ENCODE peak calls at places on chromosomes 2 and 18, in eight cellular contexts. D is A549, X is MM.1S, T is NB4, Y is testis, L is upper lobe of right lung, I is neural crest cell, E is left ventricle myocardium inferior. R is an unnamed sample.

GRCh38 chr2:127034056-127034455 is 72.9 kb downstream of the BIN1 start:
- DNase-seq in T (no peak), L (no peak), X (no peak), E (no peak), I (no peak), Y (no peak), D (no peak), R (no peak)

GRCh38 chr18:13934676-13935075 is 19.3 kb upstream of the MC2R start:
- DNase-seq in E (no peak), Y (no peak), X (no peak), L (no peak), I (no peak), D (no peak), T (no peak), R (no peak)

GRCh38 chr18:42477261-42477660 is 522.2 kb downstream of the PIK3C3 start:
- DNase-seq in I (no peak), T (no peak), X (no peak), Y (no peak), L (no peak), D (no peak), E (no peak), R (no peak)

GRCh38 chr2:58054264-58054663 is 7.7 kb downstream of the VRK2 start:
- DNase-seq in L (no peak), E (no peak), Y (no peak), D (no peak), X (no peak), T (peak), I (no peak), R (no peak)

GRCh38 chr2:45797451-45798230 is 146.2 kb downstream of the PRKCE start:
- DNase-seq in Y (no peak), L (no peak), T (no peak), X (no peak), D (no peak), I (no peak), E (no peak), R (no peak)

GRCh38 chr2:157839162-157839801 is 36.8 kb downstream of the ACVR1 start:
- DNase-seq in I (peak), T (no peak), D (no peak), L (no peak), E (no peak), Y (no peak), X (no peak), R (no peak)

GRCh38 chr18:31977270-31977872 is 34.4 kb upstream of the TRAPPC8 start:
- DNase-seq in L (no peak), E (no peak), T (peak), X (peak), I (peak), D (peak), Y (peak), R (no peak)

GRCh38 chr2:45776160-45776955 is 124.9 kb downstream of the PRKCE start:
- DNase-seq in X (no peak), L (no peak), E (no peak), I (no peak), T (no peak), Y (peak), D (no peak), R (no peak)

GRCh38 chr2:37629529-37629928 is 41.9 kb downstream of the CDC42EP3 start:
- DNase-seq in E (no peak), X (no peak), T (no peak), I (no peak), L (no peak), D (no peak), Y (no peak), R (no peak)

GRCh38 chr2:203175371-203175770 is 63.4 kb upstream of the CYP20A1 start:
- DNase-seq in X (no peak), L (no peak), Y (no peak), E (no peak), I (no peak), D (no peak), T (no peak), R (no peak)

GRCh38 chr2:32452338-32453064 is 95.7 kb downstream of the BIRC6 start:
- DNase-seq in I (no peak), X (no peak), Y (no peak), L (no peak), E (no peak), D (no peak), T (no peak), R (no peak)

GRCh38 chr2:128385365-128385764 is 66.7 kb upstream of the HS6ST1 start:
- DNase-seq in I (no peak), T (no peak), D (no peak), X (no peak), Y (no peak), L (no peak), E (no peak), R (no peak)

GRCh38 chr18:36942264-36942663 is 113.3 kb downstream of the KIAA1328 start:
- DNase-seq in D (peak), E (no peak), I (no peak), X (peak), Y (no peak), L (no peak), T (peak), R (no peak)

GRCh38 chr2:224085246-224085645 is 46.2 kb upstream of the SERPINE2 start:
- DNase-seq in L (no peak), I (no peak), D (peak), X (no peak), Y (no peak), E (no peak), T (no peak), R (no peak)

GRCh38 chr2:26414291-26414690 is 12.6 kb downstream of the DRC1 start:
- DNase-seq in T (no peak), L (no peak), Y (no peak), I (no peak), D (peak), X (no peak), E (no peak), R (no peak)

GRCh38 chr2:102297891-102298290 is 13.5 kb upstream of the IL1RL1 start:
- DNase-seq in E (no peak), Y (no peak), L (no peak), X (no peak), D (no peak), I (no peak), T (no peak), R (no peak)

GRCh38 chr2:134354611-134355010 is 100.7 kb downstream of the MGAT5 start:
- DNase-seq in Y (no peak), I (no peak), T (no peak), L (no peak), D (no peak), E (no peak), X (no peak), R (no peak)

GRCh38 chr2:79621252-79621651 is 108.4 kb downstream of the CTNNA2 start:
- DNase-seq in Y (no peak), L (no peak), E (no peak), X (no peak), T (no peak), D (no peak), I (no peak), R (no peak)

GRCh38 chr2:43458002-43458628 is 137.7 kb downstream of the THADA start:
- DNase-seq in T (no peak), E (no peak), I (no peak), X (no peak), Y (no peak), L (no peak), D (peak), R (no peak)

GRCh38 chr2:8059794-8060193 is 622.1 kb upstream of the ID2 start:
- DNase-seq in L (no peak), Y (no peak), E (no peak), T (no peak), I (no peak), D (no peak), X (no peak), R (no peak)

GRCh38 chr18:22408059-22408458 is 9.7 kb downstream of the CTAGE1 start:
- DNase-seq in X (no peak), D (no peak), Y (no peak), I (no peak), T (no peak), L (no peak), E (no peak), R (peak)
- TF ChIP-seq CTCF in X (no peak), D (no peak), Y (no peak), I (peak), T (no peak), L (peak), E (no peak), R (peak)

GRCh38 chr2:73964223-73964622 is 20.5 kb upstream of the TET3 start:
- DNase-seq in I (no peak), Y (no peak), X (no peak), D (no peak), T (no peak), L (no peak), E (no peak), R (no peak)

GRCh38 chr2:73965053-73965452 is 19.7 kb upstream of the TET3 start:
- DNase-seq in D (no peak), L (no peak), I (no peak), Y (no peak), E (no peak), T (no peak), X (no peak), R (no peak)

GRCh38 chr2:73961823-73962615 is 22.7 kb upstream of the TET3 start:
- DNase-seq in D (no peak), L (no peak), E (no peak), X (no peak), T (no peak), Y (no peak), I (no peak), R (no peak)

GRCh38 chr2:73962798-73963197 is 21.9 kb upstream of the TET3 start:
- DNase-seq in X (no peak), T (no peak), I (no peak), L (no peak), E (no peak), Y (no peak), D (no peak), R (no peak)

GRCh38 chr2:73963385-73964120 is 21.2 kb upstream of the TET3 start:
- DNase-seq in I (no peak), X (no peak), L (no peak), E (no peak), D (no peak), Y (peak), T (peak), R (no peak)
- TF ChIP-seq CTCF in I (no peak), X (no peak), L (no peak), E (no peak), D (no peak), Y (no peak), T (no peak), R (no peak)

GRCh38 chr2:10910625-10911024 is 1.1 kb upstream of the KCNF1 start:
- DNase-seq in L (no peak), X (no peak), D (no peak), E (no peak), Y (no peak), T (no peak), I (no peak), R (no peak)

GRCh38 chr2:10911291-10912075 is at the start of gene KCNF1:
- DNase-seq in Y (peak), L (peak), E (no peak), X (no peak), T (peak), D (peak), I (peak), R (no peak)

GRCh38 chr2:10909050-10909995 is 2.4 kb upstream of the KCNF1 start:
- DNase-seq in X (no peak), E (no peak), L (no peak), I (peak), T (peak), Y (no peak), D (peak), R (no peak)

GRCh38 chr2:10908195-10908594 is 3.5 kb upstream of the KCNF1 start:
- DNase-seq in T (no peak), I (no peak), L (no peak), Y (no peak), D (no peak), X (no peak), E (no peak), R (no peak)

DNA sequence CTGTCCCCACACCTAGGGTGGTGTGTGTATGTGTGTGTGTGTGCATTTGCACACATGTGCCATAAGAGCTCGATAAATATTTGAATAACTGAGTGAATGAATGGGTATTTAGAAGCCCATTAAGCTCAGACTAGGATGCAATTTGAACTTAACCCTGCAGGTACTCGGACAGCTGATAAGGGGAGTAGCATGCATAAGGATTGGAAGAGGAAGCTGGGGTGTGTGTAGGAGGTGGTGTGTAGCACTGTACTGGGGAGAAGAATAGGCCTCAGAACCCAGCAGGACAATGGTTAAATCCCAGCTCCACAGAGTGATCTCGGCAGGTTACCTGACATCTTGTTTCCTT is 1.8 kb upstream of the KCNF1 start:
- DNase-seq in D (no peak), I (no peak), T (peak), L (no peak), Y (no peak), X (no peak), E (no peak), R (no peak)
- TF ChIP-seq CTCF in D (no peak), I (peak), T (no peak), L (no peak), Y (no peak), X (no peak), E (no peak), R (no peak)

GRCh38 chr18:66129248-66129647 is 378.4 kb downstream of the CDH7 start:
- DNase-seq in X (no peak), D (no peak), L (no peak), I (no peak), Y (no peak), E (no peak), T (no peak), R (no peak)

GRCh38 chr18:66119347-66119746 is 368.5 kb downstream of the CDH7 start:
- DNase-seq in E (no peak), L (no peak), I (no peak), D (no peak), Y (no peak), X (no peak), T (no peak), R (no peak)

GRCh38 chr18:66124394-66124793 is 373.6 kb downstream of the CDH7 start:
- DNase-seq in Y (no peak), E (no peak), T (peak), X (no peak), D (peak), I (no peak), L (no peak), R (no peak)
- TF ChIP-seq CTCF in Y (no peak), E (peak), T (no peak), X (no peak), D (no peak), I (peak), L (no peak), R (no peak)

GRCh38 chr2:215839816-215840215 is 173.5 kb downstream of the MREG start:
- DNase-seq in D (no peak), L (no peak), T (no peak), Y (no peak), X (no peak), I (no peak), E (no peak), R (no peak)
- TF ChIP-seq CTCF in D (no peak), L (no peak), T (no peak), Y (no peak), X (no peak), I (no peak), E (no peak), R (no peak)

DNA sequence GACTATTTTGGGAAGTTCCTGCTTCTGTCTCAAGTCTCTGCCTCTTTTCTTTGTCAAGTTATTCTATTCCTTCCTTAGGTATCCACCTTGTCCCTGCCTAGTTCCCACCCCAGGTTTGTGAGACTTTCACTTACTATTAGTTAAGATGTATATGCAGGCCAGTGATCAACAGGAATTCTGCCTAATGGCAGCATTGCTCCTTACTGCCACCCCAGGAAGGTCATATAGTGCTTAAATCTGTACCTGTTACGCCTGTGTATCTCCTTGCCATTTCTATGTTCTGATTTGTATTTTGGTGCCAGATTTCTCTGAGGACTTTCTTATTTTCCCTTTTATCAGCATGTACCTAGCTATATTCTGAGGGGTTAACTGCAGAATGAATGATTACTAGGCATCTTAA is 746.0 kb upstream of the TMEFF2 start:
- DNase-seq in D (no peak), Y (no peak), I (no peak), L (no peak), X (no peak), T (no peak), E (no peak), R (no peak)
- TF ChIP-seq CTCF in D (no peak), Y (no peak), I (no peak), L (no peak), X (no peak), T (no peak), E (no peak), R (no peak)

GRCh38 chr18:56086786-56087185 is 498.8 kb upstream of the TCF4 start:
- DNase-seq in X (no peak), I (no peak), L (no peak), Y (no peak), E (no peak), D (no peak), T (no peak), R (no peak)

GRCh38 chr18:56083889-56084288 is 495.9 kb upstream of the TCF4 start:
- DNase-seq in E (no peak), Y (no peak), I (no peak), L (no peak), X (no peak), T (no peak), D (no peak), R (no peak)

GRCh38 chr18:56086176-56086575 is 498.2 kb upstream of the TCF4 start:
- DNase-seq in L (no peak), I (no peak), E (no peak), X (no peak), D (no peak), Y (no peak), T (no peak), R (no peak)

GRCh38 chr18:56085561-56085960 is 497.6 kb upstream of the TCF4 start:
- DNase-seq in T (no peak), I (no peak), E (no peak), Y (no peak), D (no peak), X (no peak), L (no peak), R (no peak)

GRCh38 chr18:56083097-56083865 is 495.3 kb upstream of the TCF4 start:
- DNase-seq in E (peak), D (no peak), T (no peak), L (no peak), X (no peak), I (no peak), Y (peak), R (no peak)
- TF ChIP-seq CTCF in E (peak), D (no peak), T (no peak), L (no peak), X (no peak), I (no peak), Y (no peak), R (no peak)

GRCh38 chr2:226622484-226622883 is 177.1 kb downstream of the IRS1 start:
- DNase-seq in T (no peak), E (no peak), L (no peak), Y (no peak), X (no peak), D (peak), I (no peak), R (no peak)
- TF ChIP-seq CTCF in T (no peak), E (no peak), L (no peak), Y (no peak), X (no peak), D (no peak), I (peak), R (no peak)